ENCODE peak calls at places on chromosome 9, in six cellular contexts. M, L, S, U, H and F are unnamed samples.

GRCh38 chr9:129500166-129500862 is 120.6 kb downstream of the C9orf50 start:
- DNase-seq in H (no peak), L (no peak), M (no peak), S (no peak), U (no peak), F (no peak)

GRCh38 chr9:33728613-33729012 is 66.7 kb upstream of the PRSS3 start:
- DNase-seq in M (no peak), L (no peak), H (no peak), S (no peak), U (no peak), F (no peak)

GRCh38 chr9:70131296-70131695 is 87.6 kb downstream of the MAMDC2 start:
- DNase-seq in M (no peak), H (no peak), S (no peak), U (no peak), L (no peak), F (no peak)

GRCh38 chr9:133691191-133691590 is 47.0 kb downstream of the SARDH start:
- DNase-seq in H (no peak), L (no peak), U (no peak), M (no peak), S (no peak), F (no peak)

GRCh38 chr9:14428781-14429230 is 114.9 kb upstream of the NFIB start:
- DNase-seq in S (peak), L (peak), H (no peak), U (peak), M (peak), F (peak)

GRCh38 chr9:109956811-109957440 is 176.9 kb downstream of the PALM2AKAP2 start:
- DNase-seq in H (no peak), M (no peak), S (peak), U (no peak), L (peak), F (no peak)

GRCh38 chr9:93086445-93087224 is 9.4 kb upstream of the CARD19 start:
- DNase-seq in H (no peak), M (no peak), L (no peak), U (no peak), S (no peak), F (no peak)

GRCh38 chr9:27367922-27368316 is 71.0 kb upstream of the EQTN start:
- DNase-seq in M (no peak), H (no peak), U (no peak), L (no peak), S (no peak), F (no peak)

GRCh38 chr9:14992025-14992424 is 81.8 kb upstream of the FREM1 start:
- DNase-seq in U (no peak), L (no peak), H (no peak), S (no peak), M (no peak), F (no peak)

GRCh38 chr9:82532504-82532903 is 530.4 kb downstream of the RASEF start:
- DNase-seq in M (no peak), S (no peak), H (no peak), L (peak), U (peak), F (peak)

GRCh38 chr9:81789751-81790150 is 100.4 kb upstream of the TLE1 start:
- DNase-seq in S (no peak), M (no peak), H (no peak), U (no peak), L (peak), F (no peak)

GRCh38 chr9:110835404-110835803 is 166.8 kb downstream of the MUSK start:
- DNase-seq in L (peak), U (peak), M (no peak), S (no peak), H (no peak), F (peak)

GRCh38 chr9:125391704-125392103 is 130.1 kb downstream of the GAPVD1 start:
- DNase-seq in L (peak), M (no peak), U (no peak), S (no peak), H (no peak), F (no peak)

GRCh38 chr9:127970401-127971313 is 10.1 kb downstream of the EEIG1 start:
- DNase-seq in M (no peak), U (no peak), H (peak), L (no peak), S (no peak), F (no peak)

GRCh38 chr9:38682713-38683112 is 37.2 kb downstream of the FAM240B start:
- DNase-seq in S (no peak), H (no peak), U (peak), M (no peak), L (peak), F (peak)

GRCh38 chr9:91422832-91423711 is 560 bp downstream of the NFIL3 start:
- DNase-seq in M (no peak), L (peak), S (peak), H (no peak), U (peak), F (peak)

GRCh38 chr9:36207546-36208012 is 16.9 kb downstream of the CLTA start:
- DNase-seq in M (no peak), U (no peak), L (peak), H (no peak), S (no peak), F (peak)

GRCh38 chr9:136051568-136052432 is 43.3 kb downstream of the NACC2 start:
- DNase-seq in U (peak), S (peak), M (no peak), L (peak), H (no peak), F (peak)

GRCh38 chr9:85630676-85631075 is 111.1 kb downstream of the AGTPBP1 start:
- DNase-seq in H (no peak), M (no peak), U (no peak), L (no peak), S (no peak), F (no peak)

GRCh38 chr9:96514825-96515218 is 64.9 kb downstream of the HABP4 start:
- DNase-seq in L (no peak), M (no peak), H (no peak), S (no peak), U (no peak), F (no peak)

GRCh38 chr9:130549093-130549735 is 30.2 kb upstream of the FUBP3 start:
- DNase-seq in M (peak), S (peak), U (no peak), H (no peak), L (no peak), F (peak)

GRCh38 chr9:116713266-116713665 is 26.2 kb downstream of the TRIM32 start:
- DNase-seq in S (no peak), U (no peak), M (no peak), H (no peak), L (no peak), F (no peak)

GRCh38 chr9:135822383-135822755 is 85.0 kb downstream of the CAMSAP1 start:
- DNase-seq in S (no peak), U (no peak), M (no peak), L (no peak), H (no peak), F (no peak)

GRCh38 chr9:128091144-128091543 is 23.1 kb downstream of the SLC25A25 start:
- DNase-seq in L (peak), U (no peak), S (no peak), M (peak), H (no peak), F (no peak)

GRCh38 chr9:127874301-127875216 is 2.9 kb downstream of the AK1 start:
- DNase-seq in S (no peak), H (no peak), M (no peak), U (no peak), L (no peak), F (no peak)

GRCh38 chr9:130045657-130046450 is 2.9 kb upstream of the FNBP1 start:
- DNase-seq in M (no peak), S (no peak), L (no peak), H (no peak), U (no peak), F (no peak)

GRCh38 chr9:116380496-116380995 is 227.0 kb downstream of the PAPPA start:
- DNase-seq in U (no peak), S (no peak), M (no peak), H (no peak), L (no peak), F (no peak)

GRCh38 chr9:13823021-13823420 is 490.9 kb downstream of the NFIB start:
- DNase-seq in U (no peak), H (no peak), L (peak), M (no peak), S (no peak), F (no peak)

GRCh38 chr9:20941177-20941690 is 90.2 kb downstream of the HACD4 start:
- DNase-seq in M (no peak), L (peak), S (peak), H (peak), U (peak), F (peak)

GRCh38 chr9:134858051-134858841 is 22.4 kb upstream of the FCN2 start:
- DNase-seq in H (peak), M (no peak), L (peak), U (peak), S (no peak), F (no peak)

GRCh38 chr9:79312686-79313421 is 258.9 kb upstream of the TLE4 start:
- DNase-seq in M (no peak), S (no peak), L (no peak), U (no peak), H (no peak), F (no peak)

GRCh38 chr9:91034976-91035824 is 233.6 kb downstream of the SYK start:
- DNase-seq in S (no peak), M (no peak), U (no peak), L (no peak), H (peak), F (no peak)

GRCh38 chr9:20312732-20313131 is 309.6 kb downstream of the MLLT3 start:
- DNase-seq in S (no peak), M (no peak), U (peak), L (peak), H (no peak), F (no peak)

GRCh38 chr9:132937463-132937901 is 6.9 kb downstream of the TSC1 start:
- DNase-seq in S (no peak), M (no peak), H (no peak), L (peak), U (no peak), F (no peak)

GRCh38 chr9:32866292-32866691 is 83.0 kb downstream of the TMEM215 start:
- DNase-seq in L (no peak), H (no peak), U (no peak), S (no peak), M (no peak), F (no peak)

GRCh38 chr9:129685220-129685932 is 19.9 kb downstream of the PRRX2 start:
- DNase-seq in U (peak), S (no peak), L (peak), H (no peak), M (no peak), F (no peak)

GRCh38 chr9:99336531-99336930 is 114.4 kb downstream of the SEC61B start:
- DNase-seq in H (no peak), L (no peak), U (no peak), S (no peak), M (no peak), F (no peak)

GRCh38 chr9:38271666-38272241 is 120.7 kb upstream of the ALDH1B1 start:
- DNase-seq in S (no peak), L (no peak), U (no peak), M (no peak), H (no peak), F (no peak)

GRCh38 chr9:97847474-97848236 is 5.4 kb upstream of the FOXE1 start:
- DNase-seq in M (no peak), H (no peak), S (no peak), L (no peak), U (no peak), F (no peak)
- TF ChIP-seq BHLHE40 in M (no peak), H (no peak), S (no peak), L (no peak), U (no peak), F (no peak)

GRCh38 chr9:126638571-126639132 is 24.9 kb downstream of the LMX1B start:
- DNase-seq in U (no peak), S (no peak), L (no peak), M (no peak), H (no peak), F (no peak)
- TF ChIP-seq BHLHE40 in U (no peak), S (no peak), L (no peak), M (no peak), H (no peak), F (no peak)

DNA sequence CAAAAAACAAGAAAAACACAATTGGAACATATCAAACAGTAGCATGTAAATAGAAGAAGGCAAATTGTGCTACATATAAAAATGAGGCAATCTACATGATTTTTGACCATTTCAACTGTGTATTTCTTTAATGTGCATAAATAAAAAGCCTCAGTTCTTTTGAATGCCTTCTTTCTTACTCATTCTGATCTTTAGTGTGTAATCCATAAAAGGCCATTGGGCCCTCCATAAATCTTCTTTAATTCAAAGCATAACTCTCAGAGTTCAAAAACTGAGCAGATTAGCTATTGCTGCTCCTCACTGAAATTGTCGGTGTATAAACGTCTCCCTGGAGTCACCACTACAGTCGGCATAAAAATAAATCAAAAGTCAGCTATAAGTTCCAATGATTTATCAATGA is 45.3 kb upstream of the ADAMTSL1 start:
- DNase-seq in M (no peak), U (no peak), S (no peak), H (no peak), L (peak), F (no peak)
- TF ChIP-seq BHLHE40 in M (no peak), U (no peak), S (no peak), H (no peak), L (no peak), F (no peak)

GRCh38 chr9:21974542-21975409 is 19.4 kb downstream of the CDKN2A start:
- DNase-seq in H (no peak), S (peak), M (no peak), U (no peak), L (peak), F (no peak)
- TF ChIP-seq BHLHE40 in H (no peak), S (no peak), M (no peak), U (no peak), L (no peak), F (no peak)

DNA sequence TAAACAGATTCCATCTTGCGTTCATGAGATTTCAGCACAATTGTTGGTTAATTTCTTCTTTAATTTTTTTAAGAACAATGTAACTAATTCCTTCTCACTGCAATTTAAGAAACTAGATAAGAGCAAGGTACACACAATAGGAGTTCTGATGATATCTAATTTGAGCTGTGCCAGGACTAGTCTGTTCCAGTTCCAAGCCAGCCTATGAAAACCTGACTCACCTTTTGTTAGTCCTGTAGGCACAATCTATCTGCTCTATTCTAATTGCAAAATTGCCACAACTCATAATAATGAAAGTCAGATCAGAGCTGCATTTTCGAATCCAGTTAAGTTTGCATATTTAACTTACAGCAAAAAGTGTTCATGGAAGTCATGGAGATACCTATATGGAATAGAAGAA is 494.1 kb upstream of the TUSC1 start:
- DNase-seq in U (no peak), H (no peak), S (no peak), L (no peak), M (no peak), F (no peak)
- TF ChIP-seq BHLHE40 in U (no peak), H (no peak), S (no peak), L (no peak), M (no peak), F (no peak)